ENCODE peak calls at places on chromosomes 16 and 17, in nine cellular contexts. W, S, H, O, A, L, I, E and D are unnamed samples.

GRCh38 chr16:48003226-48003907 is 152.4 kb downstream of the ABCC12 start:
- DNase-seq in S (no peak), O (no peak), W (no peak), A (no peak), L (no peak), E (no peak), H (no peak), I (no peak), D (no peak)

GRCh38 chr17:47807421-47807820 is 14.2 kb downstream of the OSBPL7 start:
- DNase-seq in I (no peak), S (no peak), H (no peak), L (no peak), W (no peak), A (no peak), O (no peak), E (no peak), D (no peak)

GRCh38 chr17:57395721-57396321 is 139.5 kb downstream of the MSI2 start:
- DNase-seq in W (no peak), E (no peak), I (no peak), O (no peak), H (no peak), S (no peak), L (no peak), A (no peak), D (no peak)

GRCh38 chr17:40355123-40355803 is 9.3 kb downstream of the GJD3 start:
- DNase-seq in W (peak), I (peak), O (peak), A (peak), S (no peak), H (peak), E (peak), L (peak), D (peak)

GRCh38 chr17:29615048-29615385 is 7.7 kb downstream of the CORO6 start:
- DNase-seq in L (no peak), I (no peak), S (no peak), A (no peak), O (no peak), H (peak), W (no peak), E (peak), D (no peak)

GRCh38 chr16:16067127-16067526 is 117.7 kb downstream of the ABCC1 start:
- DNase-seq in I (peak), A (no peak), H (no peak), O (no peak), L (no peak), E (no peak), W (no peak), S (peak), D (no peak)

GRCh38 chr16:10197003-10197402 is 14.8 kb upstream of the GRIN2A start:
- DNase-seq in A (no peak), H (no peak), L (no peak), W (no peak), S (no peak), E (no peak), I (no peak), O (no peak), D (no peak)

GRCh38 chr17:79612468-79613194 is 1.8 kb upstream of the RBFOX3 start:
- DNase-seq in H (no peak), S (no peak), O (no peak), A (peak), I (no peak), L (no peak), W (peak), E (peak), D (peak)

GRCh38 chr16:29852654-29853053 is 10.4 kb downstream of the CDIPT start:
- DNase-seq in A (no peak), S (no peak), E (no peak), O (no peak), I (peak), H (no peak), W (no peak), L (no peak), D (no peak)

GRCh38 chr16:57892447-57893096 is 78.4 kb downstream of the CNGB1 start:
- DNase-seq in H (no peak), O (no peak), E (no peak), L (no peak), S (no peak), I (no peak), A (no peak), W (no peak), D (no peak)

GRCh38 chr16:1990336-1991134 is 765 bp downstream of the SYNGR3 start:
- DNase-seq in O (no peak), S (no peak), W (no peak), E (no peak), L (no peak), A (no peak), H (no peak), I (no peak), D (no peak)

GRCh38 chr17:50618941-50619340 is 15.7 kb upstream of the ABCC3 start:
- DNase-seq in H (no peak), O (no peak), L (no peak), I (no peak), E (no peak), S (no peak), A (no peak), W (no peak), D (no peak)

GRCh38 chr17:64343071-64343774 is 47.4 kb downstream of the PECAM1 start:
- DNase-seq in A (no peak), H (no peak), S (no peak), I (no peak), E (no peak), L (no peak), O (no peak), W (no peak), D (no peak)

GRCh38 chr17:82598256-82599011 is 49.8 kb downstream of the WDR45B start:
- DNase-seq in S (no peak), W (no peak), O (no peak), L (no peak), A (no peak), I (no peak), E (no peak), H (no peak), D (no peak)

GRCh38 chr17:73430848-73431247 is 119.0 kb upstream of the CDC42EP4 start:
- DNase-seq in L (no peak), E (no peak), O (no peak), W (peak), H (no peak), A (no peak), I (peak), S (peak), D (no peak)

GRCh38 chr17:74116087-74116717 is 87.3 kb upstream of the RPL38 start:
- DNase-seq in L (no peak), S (peak), O (no peak), H (no peak), E (no peak), A (no peak), W (no peak), I (no peak), D (no peak)

GRCh38 chr17:2369551-2370210 is 31.2 kb downstream of the MNT start:
- DNase-seq in S (no peak), E (no peak), O (no peak), L (no peak), W (no peak), H (no peak), A (no peak), I (no peak), D (no peak)

GRCh38 chr17:31008374-31009035 is 37.7 kb downstream of the RNF135 start:
- DNase-seq in I (peak), O (no peak), L (peak), A (peak), E (peak), H (peak), S (peak), W (peak), D (peak)

GRCh38 chr17:77074681-77075080 is 66.1 kb upstream of the SEC14L1 start:
- DNase-seq in S (no peak), O (no peak), I (no peak), E (no peak), L (no peak), H (no peak), W (no peak), A (no peak), D (no peak)

GRCh38 chr16:28193530-28194423 is 18.0 kb downstream of the XPO6 start:
- DNase-seq in A (no peak), L (no peak), H (no peak), S (no peak), E (peak), W (no peak), I (no peak), O (no peak), D (no peak)

GRCh38 chr17:19727466-19728113 is 11.2 kb upstream of the SLC47A2 start:
- DNase-seq in S (no peak), H (no peak), A (no peak), L (peak), W (peak), E (no peak), I (peak), O (peak), D (no peak)

GRCh38 chr17:7889166-7889584 is 586 bp downstream of the CHD3 start:
- DNase-seq in O (peak), A (peak), W (peak), E (no peak), L (peak), S (peak), I (peak), H (peak), D (no peak)

GRCh38 chr17:57750109-57750845 is 5.2 kb upstream of the CCDC182 start:
- DNase-seq in W (no peak), O (no peak), I (no peak), E (no peak), L (no peak), H (no peak), S (no peak), A (no peak), D (no peak)